ENCODE peak calls at places on chromosome 21, in ten cellular contexts. L is colonic mucosa, Q is right atrium auricular region, G is RWPE1, F is tibial nerve, D is uterus, H is neural progenitor cell, W is AG04450, V is A549, O is cardiac muscle cell. R is an unnamed sample.

GRCh38 chr21:35840197-35840799 is 220.0 kb downstream of the SETD4 start:
- DNase-seq in L (peak), Q (peak), G (peak), F (peak), D (peak), H (peak), W (peak), V (peak), O (peak), R (no peak)

GRCh38 chr21:32096411-32096810 is 182.4 kb downstream of the MIS18A start:
- DNase-seq in L (no peak), Q (no peak), G (no peak), F (no peak), D (no peak), H (peak), W (no peak), V (peak), O (peak), R (no peak)

GRCh38 chr21:39763282-39763970 is 18.4 kb downstream of the IGSF5 start:
- DNase-seq in L (no peak), Q (no peak), G (no peak), F (no peak), D (no peak), H (no peak), W (no peak), V (no peak), O (no peak), R (no peak)

GRCh38 chr21:26513212-26513611 is 59.9 kb downstream of the CYYR1 start:
- DNase-seq in L (no peak), Q (no peak), G (no peak), F (no peak), D (no peak), H (no peak), W (no peak), V (no peak), O (peak), R (no peak)

GRCh38 chr21:35833991-35834390 is 226.3 kb downstream of the SETD4 start:
- DNase-seq in L (no peak), Q (no peak), G (no peak), F (no peak), D (no peak), H (no peak), W (no peak), V (no peak), O (peak), R (no peak)

GRCh38 chr21:29394051-29394450 is 95.3 kb downstream of the BACH1 start:
- DNase-seq in L (no peak), Q (no peak), G (no peak), F (no peak), D (no peak), H (no peak), W (no peak), V (no peak), O (no peak), R (no peak)

GRCh38 chr21:25822981-25823380 is 88.2 kb downstream of the GABPA start:
- DNase-seq in L (peak), Q (no peak), G (no peak), F (no peak), D (no peak), H (no peak), W (no peak), V (no peak), O (no peak), R (no peak)

GRCh38 chr21:36135391-36136094 is 664 bp downstream of the CBR3 start:
- DNase-seq in L (peak), Q (peak), G (peak), F (peak), D (peak), H (peak), W (no peak), V (peak), O (peak), R (peak)

GRCh38 chr21:43865471-43866181 is 603 bp downstream of the AGPAT3 start:
- DNase-seq in L (peak), Q (no peak), G (peak), F (no peak), D (peak), H (peak), W (no peak), V (peak), O (peak), R (no peak)

GRCh38 chr21:16241500-16241963 is 511.8 kb downstream of the USP25 start:
- DNase-seq in L (no peak), Q (no peak), G (no peak), F (no peak), D (no peak), H (peak), W (no peak), V (peak), O (peak), R (no peak)

GRCh38 chr21:26844258-26845065 is 747 bp downstream of the ADAMTS1 start:
- DNase-seq in L (peak), Q (no peak), G (peak), F (peak), D (peak), H (peak), W (no peak), V (no peak), O (peak), R (peak)

GRCh38 chr21:15138475-15138874 is 73.7 kb upstream of the NRIP1 start:
- DNase-seq in L (peak), Q (no peak), G (no peak), F (no peak), D (no peak), H (peak), W (no peak), V (no peak), O (no peak), R (no peak)

GRCh38 chr21:25385912-25386474 is 221.3 kb downstream of the MRPL39 start:
- DNase-seq in L (no peak), Q (no peak), G (peak), F (no peak), D (no peak), H (peak), W (peak), V (peak), O (peak), R (no peak)

GRCh38 chr21:42878678-42878992 is 704 bp downstream of the WDR4 start:
- DNase-seq in L (no peak), Q (no peak), G (no peak), F (no peak), D (no peak), H (no peak), W (no peak), V (no peak), O (no peak), R (no peak)

GRCh38 chr21:37367758-37368535 is 1.4 kb downstream of the DYRK1A start:
- DNase-seq in L (peak), Q (no peak), G (no peak), F (no peak), D (peak), H (peak), W (no peak), V (no peak), O (peak), R (peak)

GRCh38 chr21:36065497-36066036 is 4.3 kb upstream of the CBR1 start:
- DNase-seq in L (peak), Q (no peak), G (peak), F (no peak), D (no peak), H (no peak), W (no peak), V (no peak), O (peak), R (no peak)

GRCh38 chr21:42409366-42409765 is 5.7 kb downstream of the UBASH3A start:
- DNase-seq in L (no peak), Q (no peak), G (no peak), F (no peak), D (no peak), H (no peak), W (no peak), V (no peak), O (no peak), R (no peak)

GRCh38 chr21:36881223-36881622 is 85.2 kb downstream of the HLCS start:
- DNase-seq in L (no peak), Q (peak), G (no peak), F (no peak), D (no peak), H (no peak), W (no peak), V (no peak), O (peak), R (no peak)

GRCh38 chr21:16076465-16076864 is 346.7 kb downstream of the USP25 start:
- DNase-seq in L (no peak), Q (no peak), G (no peak), F (no peak), D (no peak), H (no peak), W (no peak), V (no peak), O (no peak), R (no peak)

GRCh38 chr21:25080706-25081495 is 526.4 kb downstream of the MRPL39 start:
- DNase-seq in L (no peak), Q (no peak), G (no peak), F (no peak), D (no peak), H (no peak), W (no peak), V (no peak), O (no peak), R (no peak)

GRCh38 chr21:41770901-41771624 is 4.2 kb upstream of the RIPK4 start:
- DNase-seq in L (no peak), Q (no peak), G (no peak), F (no peak), D (no peak), H (peak), W (no peak), V (no peak), O (no peak), R (no peak)

GRCh38 chr21:22885079-22885478 is 1886.9 kb downstream of the NCAM2 start:
- DNase-seq in L (no peak), Q (no peak), G (peak), F (no peak), D (no peak), H (peak), W (no peak), V (no peak), O (no peak), R (no peak)

GRCh38 chr21:29867796-29868195 is 72.0 kb downstream of the GRIK1 start:
- DNase-seq in L (no peak), Q (no peak), G (no peak), F (no peak), D (no peak), H (no peak), W (no peak), V (no peak), O (no peak), R (no peak)

GRCh38 chr21:41439245-41439644 is 13.2 kb downstream of the MX1 start:
- DNase-seq in L (no peak), Q (no peak), G (no peak), F (no peak), D (no peak), H (no peak), W (no peak), V (no peak), O (no peak), R (no peak)

GRCh38 chr21:16519012-16519411 is 789.2 kb downstream of the USP25 start:
- DNase-seq in L (no peak), Q (no peak), G (no peak), F (no peak), D (no peak), H (no peak), W (no peak), V (no peak), O (no peak), R (no peak)

GRCh38 chr21:42000908-42001307 is 9.3 kb downstream of the ZBTB21 start:
- DNase-seq in L (no peak), Q (no peak), G (no peak), F (no peak), D (no peak), H (no peak), W (no peak), V (no peak), O (no peak), R (peak)

GRCh38 chr21:32581732-32582131 is 3.6 kb downstream of the TCP10L start:
- DNase-seq in L (no peak), Q (no peak), G (no peak), F (no peak), D (no peak), H (no peak), W (no peak), V (no peak), O (no peak), R (peak)

GRCh38 chr21:36210779-36211659 is 54.4 kb downstream of the DOP1B start:
- DNase-seq in L (no peak), Q (no peak), G (no peak), F (no peak), D (no peak), H (peak), W (no peak), V (no peak), O (no peak), R (no peak)

GRCh38 chr21:36727886-36728285 is 29.0 kb downstream of the SIM2 start:
- DNase-seq in L (no peak), Q (no peak), G (no peak), F (no peak), D (no peak), H (peak), W (no peak), V (no peak), O (no peak), R (peak)

GRCh38 chr21:40333731-40334130 is 466.5 kb downstream of the PCP4 start:
- DNase-seq in L (no peak), Q (no peak), G (no peak), F (no peak), D (no peak), H (no peak), W (no peak), V (no peak), O (no peak), R (no peak)

GRCh38 chr21:42507418-42507817 is 6.2 kb upstream of the SLC37A1 start:
- DNase-seq in L (peak), Q (no peak), G (no peak), F (no peak), D (no peak), H (no peak), W (no peak), V (no peak), O (no peak), R (no peak)

GRCh38 chr21:15560383-15561056 is 169.3 kb upstream of the USP25 start:
- DNase-seq in L (no peak), Q (no peak), G (no peak), F (no peak), D (no peak), H (no peak), W (no peak), V (no peak), O (no peak), R (no peak)

GRCh38 chr21:31255846-31256395 is 88.1 kb downstream of the TIAM1 start:
- DNase-seq in L (no peak), Q (no peak), G (no peak), F (no peak), D (no peak), H (no peak), W (no peak), V (no peak), O (no peak), R (no peak)

GRCh38 chr21:37339527-37339889 is 27.1 kb upstream of the DYRK1A start:
- DNase-seq in L (no peak), Q (no peak), G (no peak), F (no peak), D (no peak), H (no peak), W (no peak), V (no peak), O (peak), R (no peak)

GRCh38 chr21:28018741-28019669 is 973.7 kb downstream of the LTN1 start:
- DNase-seq in L (no peak), Q (no peak), G (no peak), F (no peak), D (no peak), H (no peak), W (no peak), V (no peak), O (peak), R (no peak)
- TF ChIP-seq CTCF in L (no peak), Q (no peak), G (peak), F (no peak), D (no peak), H (no peak), W (no peak), V (no peak), O (peak), R (no peak)

GRCh38 chr21:46111857-46112730 is 14.2 kb downstream of the COL6A2 start:
- DNase-seq in L (no peak), Q (peak), G (no peak), F (peak), D (peak), H (no peak), W (no peak), V (no peak), O (no peak), R (peak)

GRCh38 chr21:46111193-46111571 is 13.3 kb downstream of the COL6A2 start:
- DNase-seq in L (no peak), Q (peak), G (no peak), F (peak), D (no peak), H (no peak), W (no peak), V (no peak), O (no peak), R (peak)

GRCh38 chr21:46110499-46111192 is 12.7 kb downstream of the COL6A2 start:
- DNase-seq in L (peak), Q (peak), G (no peak), F (peak), D (peak), H (no peak), W (no peak), V (no peak), O (no peak), R (peak)

GRCh38 chr21:46108827-46109226 is 10.9 kb downstream of the COL6A2 start:
- DNase-seq in L (no peak), Q (peak), G (no peak), F (no peak), D (no peak), H (no peak), W (no peak), V (no peak), O (no peak), R (peak)

DNA sequence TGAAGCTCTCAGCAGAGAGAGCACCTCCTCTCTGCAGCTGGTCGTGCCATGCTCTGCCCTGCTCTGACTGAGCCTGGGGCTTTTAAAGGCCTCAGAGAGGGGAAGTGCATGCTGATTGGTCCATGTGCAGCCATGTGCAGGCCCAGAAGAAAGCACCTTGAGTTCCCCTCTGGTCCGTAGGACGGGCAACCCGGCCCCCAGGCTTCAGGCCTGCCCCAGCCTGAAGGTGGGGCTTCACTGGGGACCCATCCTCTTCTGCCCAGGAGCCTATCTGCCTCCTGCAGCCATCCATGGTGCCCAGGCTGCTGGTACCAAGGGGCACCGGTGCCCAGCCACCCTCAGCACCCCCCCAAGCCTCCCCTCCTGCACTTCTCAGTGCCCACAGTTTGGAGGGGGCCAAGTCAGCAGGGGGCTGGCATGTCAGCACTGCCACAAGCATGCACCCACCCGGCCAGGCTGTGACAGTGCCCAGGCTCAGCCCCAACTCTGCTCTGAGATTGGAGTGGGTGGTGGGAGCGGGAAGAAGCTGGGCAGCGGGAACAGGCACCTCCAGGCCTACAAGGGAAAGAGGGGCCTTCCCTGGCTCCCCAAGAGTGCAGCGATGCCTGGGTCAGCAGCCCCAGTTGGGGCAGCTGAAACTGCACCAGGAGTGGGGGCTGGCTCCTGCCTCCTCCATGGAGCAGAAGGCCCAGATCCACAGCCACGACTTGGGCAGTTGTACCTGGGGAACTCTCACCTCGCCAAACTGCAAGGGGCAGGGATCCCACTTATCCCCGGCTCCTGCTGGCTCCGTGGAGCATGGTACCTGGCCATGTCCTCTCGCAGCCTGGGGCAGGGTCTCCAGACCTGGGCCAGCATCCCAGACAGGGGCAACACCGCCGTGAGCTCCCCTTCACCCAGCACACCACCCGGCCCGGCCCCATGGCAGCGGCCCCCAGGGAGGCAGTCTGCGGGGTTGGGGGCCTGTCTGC is 11.6 kb downstream of the COL6A2 start:
- DNase-seq in L (peak), Q (peak), G (no peak), F (no peak), D (no peak), H (no peak), W (no peak), V (no peak), O (no peak), R (peak)
- H3K27ac ChIP-seq in L (no peak), Q (peak), G (no peak), F (no peak), D (peak), H (no peak), W (no peak), V (no peak), O (peak), R (peak)

DNA sequence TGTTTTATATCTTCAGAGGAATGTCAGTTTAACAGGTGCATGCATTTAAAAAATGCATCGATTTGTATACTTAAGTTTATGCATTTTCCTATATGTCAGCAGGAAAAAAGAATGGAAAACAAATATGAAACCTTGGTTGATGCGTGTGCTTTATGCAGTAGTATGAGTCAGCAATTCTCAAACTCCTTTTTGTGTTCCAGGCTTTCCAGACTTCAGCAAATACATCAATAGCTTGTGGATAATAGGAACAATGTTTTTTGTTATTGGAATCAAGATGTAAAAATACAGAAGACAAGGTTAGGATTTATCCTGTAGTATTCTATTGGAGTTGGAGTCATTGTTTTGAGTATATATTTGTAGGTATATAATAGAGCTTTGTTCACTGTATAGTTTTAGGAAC is 45.2 kb downstream of the CHODL start:
- DNase-seq in L (no peak), Q (no peak), G (no peak), F (no peak), D (no peak), H (no peak), W (no peak), V (no peak), O (no peak), R (no peak)
- TF ChIP-seq CTCF in L (no peak), Q (no peak), G (no peak), F (no peak), D (no peak), H (no peak), W (no peak), V (no peak), O (no peak), R (no peak)

GRCh38 chr21:17769049-17769845 is 49.9 kb downstream of the C21orf91 start:
- DNase-seq in L (no peak), Q (no peak), G (no peak), F (no peak), D (no peak), H (no peak), W (no peak), V (no peak), O (no peak), R (no peak)

GRCh38 chr21:17759546-17760178 is 59.5 kb downstream of the C21orf91 start:
- DNase-seq in L (no peak), Q (no peak), G (no peak), F (no peak), D (no peak), H (no peak), W (no peak), V (no peak), O (no peak), R (no peak)

GRCh38 chr21:17758703-17759102 is 60.5 kb downstream of the C21orf91 start:
- DNase-seq in L (no peak), Q (no peak), G (no peak), F (no peak), D (no peak), H (no peak), W (no peak), V (no peak), O (no peak), R (no peak)

GRCh38 chr21:17765207-17765606 is 53.9 kb downstream of the C21orf91 start:
- DNase-seq in L (no peak), Q (no peak), G (no peak), F (no peak), D (no peak), H (no peak), W (no peak), V (no peak), O (no peak), R (no peak)

DNA sequence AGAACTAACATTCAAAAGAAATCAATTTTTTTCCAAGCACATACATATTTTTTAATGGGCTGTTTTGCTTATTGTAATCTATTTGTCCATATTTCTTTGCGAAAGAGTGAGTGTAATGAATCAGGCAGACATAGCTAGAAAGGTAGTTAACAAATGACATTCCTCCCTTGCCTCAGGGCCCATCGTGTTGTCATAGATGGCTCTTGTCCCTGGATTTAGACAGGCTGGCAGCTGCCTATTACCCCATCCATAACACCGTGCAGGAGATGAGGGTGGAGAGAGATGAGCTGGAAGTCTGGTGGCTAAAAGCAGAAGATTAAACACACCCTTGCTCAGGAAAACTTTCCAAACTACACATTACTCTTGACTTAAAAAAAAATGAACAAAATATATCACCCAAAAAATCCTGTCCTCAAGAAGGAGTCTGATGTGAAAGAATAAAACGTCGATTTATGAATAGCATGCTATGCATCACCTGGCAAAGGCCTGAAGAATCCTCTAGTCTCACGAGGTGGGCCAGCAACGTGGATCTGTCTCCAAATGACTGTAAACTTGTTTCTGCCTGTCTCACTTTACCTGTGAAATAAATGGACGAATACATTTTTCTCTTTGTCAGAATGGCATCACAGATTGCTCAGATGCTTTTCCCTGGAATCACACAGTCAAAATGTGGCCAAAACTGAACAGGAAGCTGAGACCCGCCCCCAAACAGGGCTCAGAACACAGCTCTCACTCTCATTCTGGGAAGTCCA is 55.7 kb downstream of the C21orf91 start:
- DNase-seq in L (no peak), Q (no peak), G (no peak), F (no peak), D (no peak), H (no peak), W (no peak), V (no peak), O (no peak), R (no peak)
- H3K27ac ChIP-seq in L (no peak), Q (no peak), G (no peak), F (no peak), D (no peak), H (no peak), W (no peak), V (no peak), O (no peak), R (no peak)